ENCODE peak calls at places on chromosomes 6 and 20, in eight cellular contexts. T, J, O, K, G, W, M and B are unnamed samples. For H3K27me3, the result is how much of the 10 kb centered on the place peaks cover.

GRCh38 chr6:37137881-37138568 is 31.9 kb upstream of the PIM1 start:
- DNase-seq in T (no peak), J (peak), O (no peak), K (no peak), G (no peak), W (no peak), M (peak), B (no peak)

GRCh38 chr6:52739134-52739533 is 24.1 kb downstream of the GSTA2 start:
- DNase-seq in T (no peak), J (no peak), O (no peak), K (no peak), G (no peak), W (no peak), M (no peak), B (no peak)

GRCh38 chr6:118511930-118512715 is 36.0 kb upstream of the PLN start:
- DNase-seq in T (no peak), J (no peak), O (no peak), K (no peak), G (no peak), W (no peak), M (no peak), B (no peak)

GRCh38 chr6:37679539-37680476 is 17.9 kb downstream of the MDGA1 start:
- DNase-seq in T (no peak), J (peak), O (no peak), K (no peak), G (no peak), W (no peak), M (no peak), B (peak)

GRCh38 chr6:170130771-170131241 is 160.1 kb downstream of the DLL1 start:
- DNase-seq in T (peak), J (no peak), O (no peak), K (no peak), G (peak), W (peak), M (no peak), B (no peak)

GRCh38 chr6:96613291-96613999 is 50.5 kb downstream of the FHL5 start:
- DNase-seq in T (no peak), J (no peak), O (no peak), K (no peak), G (no peak), W (no peak), M (no peak), B (no peak)

GRCh38 chr6:110217255-110217654 is 37.0 kb downstream of the CDC40 start:
- DNase-seq in T (no peak), J (peak), O (no peak), K (no peak), G (no peak), W (no peak), M (peak), B (no peak)

GRCh38 chr6:118649918-118650499 is 1.4 kb downstream of the CEP85L start:
- DNase-seq in T (no peak), J (no peak), O (no peak), K (no peak), G (no peak), W (no peak), M (no peak), B (no peak)

GRCh38 chr6:96466149-96466863 is 55.3 kb upstream of the UFL1 start:
- DNase-seq in T (no peak), J (no peak), O (no peak), K (no peak), G (no peak), W (no peak), M (peak), B (no peak)

GRCh38 chr6:788058-788457 is 95.1 kb upstream of the EXOC2 start:
- DNase-seq in T (no peak), J (no peak), O (no peak), K (no peak), G (no peak), W (no peak), M (no peak), B (no peak)

GRCh38 chr20:61503106-61503505 is 251.0 kb downstream of the CDH4 start:
- DNase-seq in T (no peak), J (no peak), O (no peak), K (no peak), G (no peak), W (no peak), M (no peak), B (no peak)
- H3K27me3 ChIP-seq in T (under half), J (under half), O (under half), K (under half), G (under half), W (under half), M (under half), B (under half)

DNA sequence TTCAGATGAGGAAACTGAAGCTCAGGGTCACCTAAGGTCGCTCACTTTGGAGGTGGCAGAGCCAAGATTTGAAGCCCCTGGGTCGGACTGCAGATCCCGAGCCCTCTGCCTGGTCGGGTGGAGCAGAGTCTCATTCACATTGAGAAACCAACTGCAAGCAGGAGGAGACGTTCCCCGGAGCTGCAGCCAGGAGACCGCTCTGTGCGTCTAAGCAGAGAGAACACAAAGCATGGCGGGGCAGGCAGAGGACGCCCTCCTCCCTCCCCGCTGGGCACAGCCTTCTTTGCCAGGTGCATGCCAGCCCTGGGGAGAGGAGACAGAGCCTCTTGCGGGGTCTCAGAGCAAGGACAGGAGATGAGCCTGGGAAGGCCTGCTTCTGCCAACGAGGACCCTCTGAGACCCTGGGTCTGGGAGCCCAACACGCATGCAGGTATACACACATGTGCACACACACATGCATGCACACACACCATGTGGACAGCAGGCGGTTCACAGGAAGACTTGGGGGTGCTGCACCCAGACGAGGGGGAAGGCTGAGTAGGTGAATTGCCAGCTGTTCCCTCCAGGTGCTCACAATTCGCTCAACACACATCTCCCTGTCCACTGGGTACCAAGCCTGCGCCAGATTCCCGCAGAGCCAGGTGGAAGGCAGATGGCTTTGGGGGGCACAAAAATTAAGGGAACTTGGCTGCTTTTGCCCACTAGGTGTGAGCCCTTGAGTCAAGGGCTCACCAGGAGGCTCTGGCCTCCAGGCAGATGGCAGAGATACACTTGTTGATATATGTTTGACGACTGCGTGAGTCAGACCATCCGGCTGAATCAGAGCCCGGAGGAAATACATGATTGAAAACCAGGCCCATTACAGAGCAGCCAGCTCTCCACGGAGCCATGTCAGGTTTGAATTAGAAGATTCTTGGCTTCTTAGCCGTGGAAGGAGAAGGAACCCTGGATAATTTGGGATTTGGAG is 5.5 kb upstream of the NTSR1 start:
- DNase-seq in T (no peak), J (no peak), O (no peak), K (no peak), G (no peak), W (peak), M (peak), B (no peak)
- TF ChIP-seq CTCF in T (no peak), J (no peak), O (no peak), K (no peak), G (no peak), W (peak), M (peak), B (no peak)

GRCh38 chr6:145132709-145133108 is 602.6 kb downstream of the EPM2A start:
- DNase-seq in T (no peak), J (no peak), O (no peak), K (no peak), G (no peak), W (no peak), M (no peak), B (no peak)
- H3K27me3 ChIP-seq in T (under half), J (under half), O (under half), K (under half), G (under half), W (under half), M (under half), B (under half)

GRCh38 chr6:152150196-152150595 is 342.7 kb downstream of the ESR1 start:
- DNase-seq in T (no peak), J (no peak), O (no peak), K (no peak), G (no peak), W (no peak), M (no peak), B (no peak)

GRCh38 chr6:152155792-152156191 is 348.3 kb downstream of the ESR1 start:
- DNase-seq in T (no peak), J (no peak), O (no peak), K (no peak), G (no peak), W (no peak), M (no peak), B (no peak)

GRCh38 chr6:152154559-152155356 is 347.3 kb downstream of the ESR1 start:
- DNase-seq in T (no peak), J (no peak), O (no peak), K (no peak), G (no peak), W (no peak), M (no peak), B (no peak)

GRCh38 chr6:152148412-152148811 is 340.9 kb downstream of the ESR1 start:
- DNase-seq in T (no peak), J (no peak), O (no peak), K (no peak), G (no peak), W (no peak), M (no peak), B (no peak)

DNA sequence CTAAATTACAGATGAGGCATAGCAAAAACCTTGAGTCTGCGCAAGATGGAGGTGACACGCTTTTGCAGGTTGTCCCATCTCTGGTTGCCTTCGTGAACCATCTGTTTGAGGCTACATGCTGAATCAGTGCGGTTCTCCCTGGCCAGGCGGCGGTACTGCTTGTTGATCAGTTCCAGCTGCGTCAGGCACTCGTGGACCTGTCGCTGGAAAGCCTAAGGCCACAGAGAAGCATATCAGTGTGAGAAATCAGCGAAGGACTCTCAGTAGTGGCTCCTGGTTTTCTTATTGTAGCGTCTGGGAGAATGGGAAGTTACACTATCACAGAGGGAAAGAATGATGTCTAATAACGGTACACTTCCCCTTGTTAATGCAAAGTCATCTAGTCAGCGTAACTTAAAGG is 344.4 kb downstream of the ESR1 start:
- DNase-seq in T (no peak), J (no peak), O (no peak), K (no peak), G (no peak), W (no peak), M (no peak), B (no peak)
- TF ChIP-seq CTCF in T (no peak), J (no peak), O (no peak), K (no peak), G (no peak), W (no peak), M (no peak), B (no peak)

GRCh38 chr6:34317882-34318491 is 69.2 kb upstream of the SMIM29 start:
- DNase-seq in T (no peak), J (no peak), O (no peak), K (no peak), G (no peak), W (no peak), M (peak), B (no peak)
- H3K27me3 ChIP-seq in T (under half), J (under half), O (under half), K (under half), G (under half), W (under half), M (under half), B (under half)